ENCODE peak calls at places on chromosomes 6 and 20, in nine cellular contexts. One of them, this sample, is unnamed.

GRCh38 chr6:26375270-26375669 is 7.6 kb upstream of the BTN2A2 start:
- DNase-seq in stimulated activated CD4-positive, alpha-beta T cell treated with anti-CD3 and anti-CD28 coated beads, Interleukin-12 subunit alpha, Interleukin-12 subunit beta, amount 100 ng/mL, for 48 hours: no peak
- DNase-seq in CD8-positive, alpha-beta T cell: no peak
- DNase-seq in AG08395: no peak
- DNase-seq in brain microvascular endothelial cell: no peak
- DNase-seq in BJ: no peak
- DNase-seq in CD4-positive, alpha-beta T cell: no peak
- DNase-seq in uterus: no peak
- DNase-seq in GM13977: no peak
- DNase-seq in this sample: no peak

GRCh38 chr6:19772891-19773290 is 64.3 kb upstream of the ID4 start:
- DNase-seq in stimulated activated CD4-positive, alpha-beta T cell treated with anti-CD3 and anti-CD28 coated beads, Interleukin-12 subunit alpha, Interleukin-12 subunit beta, amount 100 ng/mL, for 48 hours: no peak
- DNase-seq in CD8-positive, alpha-beta T cell: no peak
- DNase-seq in AG08395: no peak
- DNase-seq in brain microvascular endothelial cell: no peak
- DNase-seq in BJ: no peak
- DNase-seq in CD4-positive, alpha-beta T cell: no peak
- DNase-seq in uterus: no peak
- DNase-seq in GM13977: no peak
- DNase-seq in this sample: no peak

GRCh38 chr6:53614676-53615075 is 50.9 kb downstream of the KLHL31 start:
- DNase-seq in stimulated activated CD4-positive, alpha-beta T cell treated with anti-CD3 and anti-CD28 coated beads, Interleukin-12 subunit alpha, Interleukin-12 subunit beta, amount 100 ng/mL, for 48 hours: no peak
- DNase-seq in CD8-positive, alpha-beta T cell: no peak
- DNase-seq in AG08395: no peak
- DNase-seq in brain microvascular endothelial cell: no peak
- DNase-seq in BJ: no peak
- DNase-seq in CD4-positive, alpha-beta T cell: no peak
- DNase-seq in uterus: no peak
- DNase-seq in GM13977: no peak
- DNase-seq in this sample: no peak

GRCh38 chr20:15900443-15900842 is 672.8 kb downstream of the KIF16B start:
- DNase-seq in stimulated activated CD4-positive, alpha-beta T cell treated with anti-CD3 and anti-CD28 coated beads, Interleukin-12 subunit alpha, Interleukin-12 subunit beta, amount 100 ng/mL, for 48 hours: no peak
- DNase-seq in CD8-positive, alpha-beta T cell: no peak
- DNase-seq in AG08395: no peak
- DNase-seq in brain microvascular endothelial cell: peak
- DNase-seq in BJ: no peak
- DNase-seq in CD4-positive, alpha-beta T cell: no peak
- DNase-seq in uterus: no peak
- DNase-seq in GM13977: no peak
- DNase-seq in this sample: peak

GRCh38 chr6:7112741-7113313 is 5.1 kb downstream of the RREB1 start:
- DNase-seq in stimulated activated CD4-positive, alpha-beta T cell treated with anti-CD3 and anti-CD28 coated beads, Interleukin-12 subunit alpha, Interleukin-12 subunit beta, amount 100 ng/mL, for 48 hours: no peak
- DNase-seq in CD8-positive, alpha-beta T cell: peak
- DNase-seq in AG08395: peak
- DNase-seq in brain microvascular endothelial cell: no peak
- DNase-seq in BJ: no peak
- DNase-seq in CD4-positive, alpha-beta T cell: peak
- DNase-seq in uterus: no peak
- DNase-seq in GM13977: peak
- DNase-seq in this sample: no peak

GRCh38 chr20:25070821-25071473 is 11.0 kb downstream of the VSX1 start:
- DNase-seq in stimulated activated CD4-positive, alpha-beta T cell treated with anti-CD3 and anti-CD28 coated beads, Interleukin-12 subunit alpha, Interleukin-12 subunit beta, amount 100 ng/mL, for 48 hours: no peak
- DNase-seq in CD8-positive, alpha-beta T cell: no peak
- DNase-seq in AG08395: no peak
- DNase-seq in brain microvascular endothelial cell: no peak
- DNase-seq in BJ: no peak
- DNase-seq in CD4-positive, alpha-beta T cell: no peak
- DNase-seq in uterus: no peak
- DNase-seq in GM13977: no peak
- DNase-seq in this sample: no peak

GRCh38 chr6:73006161-73006560 is 219.1 kb downstream of the KHDC1L start:
- DNase-seq in stimulated activated CD4-positive, alpha-beta T cell treated with anti-CD3 and anti-CD28 coated beads, Interleukin-12 subunit alpha, Interleukin-12 subunit beta, amount 100 ng/mL, for 48 hours: no peak
- DNase-seq in CD8-positive, alpha-beta T cell: no peak
- DNase-seq in AG08395: no peak
- DNase-seq in brain microvascular endothelial cell: no peak
- DNase-seq in BJ: no peak
- DNase-seq in CD4-positive, alpha-beta T cell: no peak
- DNase-seq in uterus: no peak
- DNase-seq in GM13977: no peak
- DNase-seq in this sample: no peak

GRCh38 chr6:36028088-36028886 is 679 bp downstream of the MAPK14 start:
- DNase-seq in stimulated activated CD4-positive, alpha-beta T cell treated with anti-CD3 and anti-CD28 coated beads, Interleukin-12 subunit alpha, Interleukin-12 subunit beta, amount 100 ng/mL, for 48 hours: peak
- DNase-seq in CD8-positive, alpha-beta T cell: peak
- DNase-seq in AG08395: no peak
- DNase-seq in brain microvascular endothelial cell: peak
- DNase-seq in BJ: no peak
- DNase-seq in CD4-positive, alpha-beta T cell: no peak
- DNase-seq in uterus: peak
- DNase-seq in GM13977: no peak
- DNase-seq in this sample: peak

GRCh38 chr20:53124803-53125202 is 152.6 kb downstream of the TSHZ2 start:
- DNase-seq in stimulated activated CD4-positive, alpha-beta T cell treated with anti-CD3 and anti-CD28 coated beads, Interleukin-12 subunit alpha, Interleukin-12 subunit beta, amount 100 ng/mL, for 48 hours: no peak
- DNase-seq in CD8-positive, alpha-beta T cell: no peak
- DNase-seq in AG08395: no peak
- DNase-seq in brain microvascular endothelial cell: no peak
- DNase-seq in BJ: no peak
- DNase-seq in CD4-positive, alpha-beta T cell: no peak
- DNase-seq in uterus: no peak
- DNase-seq in GM13977: no peak
- DNase-seq in this sample: no peak

This sample was measured in HS-27A.